ENCODE peak calls at places on chromosomes 13 and 19, in eight cellular contexts. Y is heart left ventricle, E is activated T-helper 1 cell treated with Interleukin-2 at 50 U/mL for 16 hours, B is tibial nerve, T is body of pancreas, A is left cardiac atrium, P is GM20000, W is mesendoderm. R is an unnamed sample.

GRCh38 chr19:54502518-54503048 is at the start of gene LAIR2:
- DNase-seq in W (no peak), A (no peak), Y (no peak), T (no peak), P (no peak), E (no peak), B (no peak), R (no peak)

GRCh38 chr13:23715092-23715761 is 145.0 kb downstream of the TNFRSF19 start:
- DNase-seq in E (no peak), Y (no peak), P (no peak), W (peak), T (no peak), B (no peak), A (no peak), R (no peak)

GRCh38 chr19:19568802-19569756 is 31.0 kb downstream of the CILP2 start:
- DNase-seq in P (no peak), W (no peak), B (no peak), T (no peak), A (no peak), Y (no peak), E (no peak), R (no peak)

GRCh38 chr19:16338470-16339360 is 14.1 kb downstream of the KLF2 start:
- DNase-seq in E (peak), B (no peak), T (no peak), P (peak), W (peak), Y (no peak), A (peak), R (peak)

GRCh38 chr19:1110809-1111640 is 7.2 kb downstream of the GPX4 start:
- DNase-seq in B (no peak), W (no peak), P (no peak), Y (no peak), A (no peak), E (no peak), T (no peak), R (no peak)

GRCh38 chr19:40366697-40367561 is 18.4 kb downstream of the PLD3 start:
- DNase-seq in A (no peak), T (no peak), Y (no peak), P (no peak), B (no peak), E (no peak), W (peak), R (no peak)

GRCh38 chr19:45184115-45184514 is 5.5 kb downstream of the BLOC1S3 start:
- DNase-seq in W (no peak), P (no peak), Y (no peak), E (no peak), B (no peak), T (no peak), A (no peak), R (no peak)

GRCh38 chr19:47315125-47315821 is 5.6 kb downstream of the C5AR1 start:
- DNase-seq in A (peak), B (peak), W (peak), P (no peak), Y (no peak), T (peak), E (no peak), R (no peak)

GRCh38 chr13:71464673-71465072 is 402.3 kb downstream of the DACH1 start:
- DNase-seq in E (no peak), W (no peak), P (no peak), A (no peak), B (no peak), Y (no peak), T (no peak), R (no peak)

GRCh38 chr19:52190679-52191293 is 934 bp downstream of the PPP2R1A start:
- DNase-seq in T (no peak), P (no peak), Y (peak), B (no peak), A (peak), E (no peak), W (peak), R (no peak)

GRCh38 chr19:50202399-50202798 is 1.0 kb upstream of the MYH14 start:
- DNase-seq in A (no peak), E (no peak), B (no peak), W (no peak), T (no peak), P (no peak), Y (no peak), R (no peak)

GRCh38 chr13:36369268-36370107 is 23.3 kb upstream of the SPART start:
- DNase-seq in W (no peak), T (no peak), Y (no peak), A (no peak), B (no peak), P (no peak), E (no peak), R (no peak)

GRCh38 chr19:16111909-16112752 is 442 bp downstream of the RAB8A start:
- DNase-seq in P (no peak), W (no peak), Y (peak), T (no peak), B (no peak), E (no peak), A (no peak), R (no peak)

GRCh38 chr13:111474136-111475002 is 153.9 kb downstream of the TEX29 start:
- DNase-seq in T (no peak), P (peak), Y (no peak), E (no peak), A (no peak), W (peak), B (no peak), R (no peak)

GRCh38 chr13:30504081-30504480 is 38.3 kb upstream of the HMGB1 start:
- DNase-seq in Y (no peak), A (no peak), B (no peak), P (peak), E (no peak), T (no peak), W (no peak), R (no peak)

GRCh38 chr13:35356572-35356971 is 119.9 kb downstream of the MAB21L1 start:
- DNase-seq in T (no peak), P (no peak), Y (no peak), A (no peak), B (no peak), W (no peak), E (no peak), R (no peak)

GRCh38 chr13:91184244-91184926 is 163.1 kb upstream of the MIR17HG start:
- DNase-seq in Y (no peak), W (no peak), T (no peak), A (no peak), P (no peak), E (no peak), B (no peak), R (no peak)

GRCh38 chr13:98751397-98752110 is 918 bp downstream of the SLC15A1 start:
- DNase-seq in T (peak), A (no peak), B (no peak), W (peak), Y (no peak), P (no peak), E (no peak), R (no peak)

GRCh38 chr19:4524808-4525562 is 6.7 kb upstream of the PLIN4 start:
- DNase-seq in A (peak), P (peak), E (peak), Y (no peak), W (peak), B (peak), T (peak), R (peak)

GRCh38 chr19:43420954-43421353 is 6.3 kb downstream of the TEX101 start:
- DNase-seq in A (no peak), P (no peak), T (no peak), E (no peak), B (no peak), Y (no peak), W (peak), R (no peak)

GRCh38 chr19:53906211-53907192 is 2.6 kb upstream of the CACNG7 start:
- DNase-seq in Y (peak), A (peak), P (peak), E (peak), T (peak), B (peak), W (no peak), R (peak)

GRCh38 chr19:1171755-1172352 is 2.2 kb downstream of the SBNO2 start:
- DNase-seq in E (no peak), A (no peak), Y (no peak), W (peak), P (no peak), B (no peak), T (no peak), R (no peak)

GRCh38 chr19:48152552-48152951 is 17.6 kb downstream of the LIG1 start:
- DNase-seq in W (peak), T (peak), A (peak), B (peak), Y (no peak), P (peak), E (peak), R (peak)

GRCh38 chr13:72121466-72121865 is 254.5 kb upstream of the DACH1 start:
- DNase-seq in B (no peak), Y (no peak), T (no peak), A (no peak), P (no peak), E (no peak), W (no peak), R (no peak)

R was measured in activated T-cell treated with anti-CD3 and anti-CD28 coated beads, Interleukin-2, amount 50 U/mL, for 4 hours.